ENCODE peak calls at places on chromosomes 16 and 17, in four cellular contexts. One of them, this sample, is unnamed.

GRCh38 chr17:57523926-57524634 is 221.0 kb downstream of the CCDC182 start:
- DNase-seq in omental fat pad: no peak
- DNase-seq in A549: peak
- DNase-seq in thoracic aorta: peak
- DNase-seq in this sample: no peak

GRCh38 chr16:56742030-56742984 is 12.4 kb downstream of the NUP93 start:
- DNase-seq in A549: no peak
- DNase-seq in thoracic aorta: no peak
- DNase-seq in omental fat pad: no peak
- DNase-seq in this sample: no peak

GRCh38 chr17:35022536-35023063 is 40.9 kb downstream of the RFFL start:
- DNase-seq in omental fat pad: peak
- DNase-seq in thoracic aorta: peak
- DNase-seq in A549: peak
- DNase-seq in this sample: peak

GRCh38 chr17:66541461-66542182 is 239.2 kb downstream of the PRKCA start:
- DNase-seq in A549: no peak
- DNase-seq in thoracic aorta: no peak
- DNase-seq in omental fat pad: no peak
- DNase-seq in this sample: no peak

GRCh38 chr16:86761117-86761971 is 183.0 kb downstream of the FOXL1 start:
- DNase-seq in A549: peak
- DNase-seq in thoracic aorta: peak
- DNase-seq in omental fat pad: peak
- DNase-seq in this sample: peak

GRCh38 chr16:73058221-73058615 is 10.3 kb upstream of the ZFHX3 start:
- DNase-seq in A549: no peak
- DNase-seq in thoracic aorta: no peak
- DNase-seq in omental fat pad: no peak
- DNase-seq in this sample: no peak

GRCh38 chr16:84478172-84478948 is 26.1 kb downstream of the MEAK7 start:
- DNase-seq in omental fat pad: no peak
- DNase-seq in thoracic aorta: no peak
- DNase-seq in A549: no peak
- DNase-seq in this sample: no peak

GRCh38 chr16:78957328-78958100 is 643.0 kb downstream of the MAF start:
- DNase-seq in thoracic aorta: no peak
- DNase-seq in omental fat pad: no peak
- DNase-seq in A549: no peak
- DNase-seq in this sample: no peak

GRCh38 chr17:67150826-67151225 is 94.2 kb downstream of the HELZ start:
- DNase-seq in omental fat pad: no peak
- DNase-seq in A549: no peak
- DNase-seq in thoracic aorta: no peak
- DNase-seq in this sample: no peak

GRCh38 chr17:151886-152859 is 14.8 kb downstream of the SCGB1C2 start:
- DNase-seq in A549: no peak
- DNase-seq in thoracic aorta: no peak
- DNase-seq in omental fat pad: peak
- DNase-seq in this sample: no peak

GRCh38 chr17:47721725-47722124 is 11.3 kb upstream of the TBX21 start:
- DNase-seq in omental fat pad: no peak
- DNase-seq in A549: no peak
- DNase-seq in thoracic aorta: no peak
- DNase-seq in this sample: no peak

GRCh38 chr16:56505174-56505573 is 14.7 kb downstream of the BBS2 start:
- DNase-seq in omental fat pad: no peak
- DNase-seq in thoracic aorta: no peak
- DNase-seq in A549: no peak
- DNase-seq in this sample: no peak

GRCh38 chr17:22273308-22273707 is 581.0 kb downstream of the KCNJ18 start:
- DNase-seq in omental fat pad: no peak
- DNase-seq in A549: no peak
- DNase-seq in thoracic aorta: no peak
- DNase-seq in this sample: no peak

GRCh38 chr17:40533896-40534295 is 31.4 kb downstream of the CCR7 start:
- DNase-seq in A549: no peak
- DNase-seq in thoracic aorta: no peak
- DNase-seq in omental fat pad: no peak
- DNase-seq in this sample: no peak

GRCh38 chr17:49987681-49988441 is 7.2 kb downstream of the DLX3 start:
- DNase-seq in A549: no peak
- DNase-seq in thoracic aorta: no peak
- DNase-seq in omental fat pad: no peak
- DNase-seq in this sample: no peak

GRCh38 chr17:76053230-76054111 is 18.8 kb downstream of the SRP68 start:
- DNase-seq in thoracic aorta: no peak
- DNase-seq in A549: peak
- DNase-seq in omental fat pad: no peak
- DNase-seq in this sample: no peak

GRCh38 chr17:67520916-67521772 is 144.1 kb downstream of the PITPNC1 start:
- DNase-seq in A549: no peak
- DNase-seq in omental fat pad: no peak
- DNase-seq in thoracic aorta: no peak
- DNase-seq in this sample: no peak

GRCh38 chr16:16007743-16008111 is 58.3 kb downstream of the ABCC1 start:
- DNase-seq in omental fat pad: no peak
- DNase-seq in A549: no peak
- DNase-seq in thoracic aorta: no peak
- DNase-seq in this sample: no peak

GRCh38 chr17:32350662-32351418 is 883 bp downstream of the ZNF207 start:
- DNase-seq in omental fat pad: no peak
- DNase-seq in thoracic aorta: no peak
- DNase-seq in A549: no peak
- DNase-seq in this sample: peak

GRCh38 chr17:61729690-61730268 is 133.5 kb downstream of the BRIP1 start:
- DNase-seq in thoracic aorta: no peak
- DNase-seq in A549: no peak
- DNase-seq in omental fat pad: no peak
- DNase-seq in this sample: no peak
- TF ChIP-seq CTCF in thoracic aorta: no peak
- TF ChIP-seq CTCF in A549: no peak
- TF ChIP-seq CTCF in omental fat pad: no peak
- TF ChIP-seq CTCF in this sample: no peak

GRCh38 chr17:41910701-41911391 is 7.9 kb downstream of the ACLY start:
- DNase-seq in omental fat pad: no peak
- DNase-seq in thoracic aorta: no peak
- DNase-seq in A549: peak
- DNase-seq in this sample: no peak
- TF ChIP-seq CTCF in omental fat pad: no peak
- TF ChIP-seq CTCF in thoracic aorta: no peak
- TF ChIP-seq CTCF in A549: peak
- TF ChIP-seq CTCF in this sample: no peak

DNA sequence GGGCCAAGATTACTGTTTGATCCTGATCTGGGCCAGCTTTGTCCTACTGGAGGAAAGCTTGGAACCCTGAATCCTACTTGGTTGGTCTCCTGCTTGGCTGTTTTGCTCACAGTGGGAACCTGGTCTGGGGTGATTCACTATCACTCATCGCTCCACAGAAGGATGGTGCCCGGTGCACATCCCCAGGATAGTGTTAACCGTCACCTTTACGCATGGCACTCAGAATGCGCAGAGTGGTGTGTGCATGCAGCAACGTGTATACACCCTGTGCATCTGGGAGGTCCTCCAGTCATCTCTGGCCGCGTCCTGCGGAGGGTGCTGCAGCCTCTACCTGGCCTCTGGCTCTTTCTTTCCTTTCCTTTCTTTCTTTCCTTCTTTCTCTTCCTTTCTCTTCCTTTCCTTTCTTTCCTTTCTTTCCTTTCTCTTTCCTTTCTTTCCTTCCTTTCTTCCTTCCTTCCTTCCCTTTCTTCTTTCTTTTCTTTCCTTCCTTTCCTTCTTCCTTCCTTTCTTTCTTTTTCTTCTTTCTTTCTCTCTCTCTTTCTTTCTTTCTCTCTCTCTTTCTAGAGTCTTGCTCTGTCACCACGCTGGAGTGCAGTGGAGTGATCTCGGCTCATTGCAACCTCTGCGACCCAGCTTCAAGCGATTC is 13.1 kb downstream of the SOCS3 start:
- DNase-seq in A549: no peak
- DNase-seq in thoracic aorta: no peak
- DNase-seq in omental fat pad: no peak
- DNase-seq in this sample: no peak
- TF ChIP-seq CTCF in A549: no peak
- TF ChIP-seq CTCF in thoracic aorta: no peak
- TF ChIP-seq CTCF in omental fat pad: no peak
- TF ChIP-seq CTCF in this sample: no peak

GRCh38 chr16:47612711-47613110 is 151.6 kb downstream of the PHKB start:
- DNase-seq in omental fat pad: no peak
- DNase-seq in A549: no peak
- DNase-seq in thoracic aorta: no peak
- DNase-seq in this sample: no peak
- TF ChIP-seq CTCF in omental fat pad: no peak
- TF ChIP-seq CTCF in A549: no peak
- TF ChIP-seq CTCF in thoracic aorta: no peak
- TF ChIP-seq CTCF in this sample: no peak

GRCh38 chr17:43906951-43907424 is 348 bp downstream of the MPP2 start:
- DNase-seq in thoracic aorta: no peak
- DNase-seq in A549: no peak
- DNase-seq in omental fat pad: no peak
- DNase-seq in this sample: no peak

GRCh38 chr17:43905985-43906852 is 1.1 kb downstream of the MPP2 start:
- DNase-seq in omental fat pad: peak
- DNase-seq in A549: peak
- DNase-seq in thoracic aorta: peak
- DNase-seq in this sample: peak

GRCh38 chr17:43908111-43908721 is 880 bp upstream of the MPP2 start:
- DNase-seq in A549: peak
- DNase-seq in thoracic aorta: peak
- DNase-seq in omental fat pad: peak
- DNase-seq in this sample: peak

GRCh38 chr17:43905400-43905984 is 1.8 kb downstream of the MPP2 start:
- DNase-seq in omental fat pad: no peak
- DNase-seq in thoracic aorta: no peak
- DNase-seq in A549: no peak
- DNase-seq in this sample: no peak

GRCh38 chr17:43907425-43907981 is at the start of gene MPP2:
- DNase-seq in thoracic aorta: no peak
- DNase-seq in A549: peak
- DNase-seq in omental fat pad: peak
- DNase-seq in this sample: peak
- TF ChIP-seq CTCF in thoracic aorta: peak
- TF ChIP-seq CTCF in A549: no peak
- TF ChIP-seq CTCF in omental fat pad: no peak
- TF ChIP-seq CTCF in this sample: no peak

DNA sequence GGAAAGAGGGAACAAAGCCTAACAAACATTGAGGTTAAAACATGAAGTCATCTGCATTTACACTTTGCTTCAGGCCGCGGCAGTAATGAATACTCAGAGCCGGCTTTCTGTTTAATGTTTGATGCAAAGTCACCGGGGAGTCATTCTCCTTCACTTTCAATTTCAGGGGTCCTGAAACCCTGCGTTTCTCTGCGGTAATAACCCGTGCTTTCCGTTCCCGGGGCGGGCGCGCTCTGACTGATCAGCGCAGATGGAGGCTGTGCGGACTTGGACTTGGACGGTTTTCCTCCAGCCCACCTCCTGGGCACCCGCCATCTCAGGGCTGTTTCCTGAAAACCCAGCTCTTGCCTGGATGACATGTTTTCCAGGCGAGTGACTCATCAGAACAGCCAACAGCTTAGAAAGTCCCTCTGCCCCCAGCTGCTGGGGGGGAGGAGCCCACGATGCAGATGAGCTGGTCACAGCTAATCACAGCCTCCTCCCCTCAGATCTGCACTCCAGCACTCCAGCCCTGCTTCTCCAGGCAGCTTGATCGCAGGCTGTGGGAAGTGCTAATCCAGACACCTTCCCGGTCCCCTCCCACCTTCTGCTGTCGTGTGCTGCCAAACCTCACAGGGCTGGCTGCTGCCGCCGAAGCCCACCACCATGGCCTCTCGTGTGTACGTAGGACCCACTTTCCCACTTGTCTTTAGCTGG is 158.6 kb upstream of the CHMP6 start:
- DNase-seq in omental fat pad: peak
- DNase-seq in thoracic aorta: peak
- DNase-seq in A549: peak
- DNase-seq in this sample: peak
- TF ChIP-seq CTCF in omental fat pad: no peak
- TF ChIP-seq CTCF in thoracic aorta: no peak
- TF ChIP-seq CTCF in A549: no peak
- TF ChIP-seq CTCF in this sample: no peak

GRCh38 chr16:83160609-83161008 is 533.8 kb downstream of the CDH13 start:
- DNase-seq in thoracic aorta: no peak
- DNase-seq in A549: no peak
- DNase-seq in omental fat pad: no peak
- DNase-seq in this sample: no peak

GRCh38 chr16:83159049-83159448 is 532.3 kb downstream of the CDH13 start:
- DNase-seq in thoracic aorta: no peak
- DNase-seq in omental fat pad: no peak
- DNase-seq in A549: no peak
- DNase-seq in this sample: no peak

GRCh38 chr16:83162791-83163190 is 536.0 kb downstream of the CDH13 start:
- DNase-seq in A549: no peak
- DNase-seq in omental fat pad: no peak
- DNase-seq in thoracic aorta: no peak
- DNase-seq in this sample: no peak

GRCh38 chr16:83158320-83158957 is 531.7 kb downstream of the CDH13 start:
- DNase-seq in thoracic aorta: no peak
- DNase-seq in A549: no peak
- DNase-seq in omental fat pad: no peak
- DNase-seq in this sample: no peak
- TF ChIP-seq CTCF in thoracic aorta: no peak
- TF ChIP-seq CTCF in A549: no peak
- TF ChIP-seq CTCF in omental fat pad: no peak
- TF ChIP-seq CTCF in this sample: no peak

GRCh38 chr16:2586241-2586640 is 48.4 kb downstream of the PDPK1 start:
- DNase-seq in A549: no peak
- DNase-seq in thoracic aorta: no peak
- DNase-seq in omental fat pad: no peak
- DNase-seq in this sample: no peak
- TF ChIP-seq CTCF in A549: no peak
- TF ChIP-seq CTCF in thoracic aorta: no peak
- TF ChIP-seq CTCF in omental fat pad: no peak
- TF ChIP-seq CTCF in this sample: peak

GRCh38 chr16:67919618-67920210 is 11.9 kb downstream of the CTRL start:
- DNase-seq in omental fat pad: no peak
- DNase-seq in thoracic aorta: no peak
- DNase-seq in A549: no peak
- DNase-seq in this sample: no peak
- TF ChIP-seq CTCF in omental fat pad: no peak
- TF ChIP-seq CTCF in thoracic aorta: no peak
- TF ChIP-seq CTCF in A549: no peak
- TF ChIP-seq CTCF in this sample: no peak

This sample was measured in endothelial cell.